ENCODE peak calls at places on chromosomes 12 and 14, in eight cellular contexts. E is KG1; F is GM23338; L is COR-L47; Q is Daoy; V is activated CD4-positive, alpha-beta T cell treated with anti-CD3 and anti-CD28 coated beads, Interleukin-2, amount 50 U/mL, for 24 hours; K is occipital lobe; U is erythroblast. Y is an unnamed sample.

GRCh38 chr12:25730489-25731349 is 177.6 kb upstream of the LMNTD1 start:
- DNase-seq in E (peak), F (peak), L (no peak), Q (no peak), V (no peak), K (no peak), U (no peak), Y (no peak)

GRCh38 chr12:4535092-4535491 is 3.6 kb upstream of the RAD51AP1 start:
- DNase-seq in E (no peak), F (no peak), L (no peak), Q (no peak), V (no peak), K (no peak), U (no peak), Y (no peak)

GRCh38 chr12:11944321-11944720 is 126.4 kb upstream of the BCL2L14 start:
- DNase-seq in E (no peak), F (no peak), L (no peak), Q (no peak), V (no peak), K (no peak), U (no peak), Y (no peak)

GRCh38 chr12:127811988-127812387 is 455.0 kb upstream of the TMEM132C start:
- DNase-seq in E (no peak), F (peak), L (no peak), Q (peak), V (no peak), K (peak), U (no peak), Y (no peak)

GRCh38 chr14:49975286-49975685 is 82.4 kb downstream of the ARF6 start:
- DNase-seq in E (no peak), F (no peak), L (no peak), Q (peak), V (no peak), K (no peak), U (no peak), Y (no peak)

GRCh38 chr12:129750426-129750825 is 153.4 kb downstream of the TMEM132D start:
- DNase-seq in E (no peak), F (no peak), L (no peak), Q (no peak), V (no peak), K (no peak), U (no peak), Y (no peak)

GRCh38 chr14:58731465-58732330 is 93.9 kb downstream of the DACT1 start:
- DNase-seq in E (no peak), F (no peak), L (no peak), Q (peak), V (no peak), K (no peak), U (no peak), Y (no peak)

GRCh38 chr14:75226755-75227544 is 50.5 kb upstream of the TMED10 start:
- DNase-seq in E (no peak), F (no peak), L (no peak), Q (no peak), V (no peak), K (no peak), U (no peak), Y (no peak)

GRCh38 chr14:60506010-60506409 is 2.9 kb upstream of the SIX6 start:
- DNase-seq in E (no peak), F (peak), L (no peak), Q (no peak), V (no peak), K (no peak), U (no peak), Y (no peak)

GRCh38 chr12:77402726-77403125 is 337.4 kb upstream of the E2F7 start:
- DNase-seq in E (no peak), F (no peak), L (peak), Q (no peak), V (no peak), K (no peak), U (no peak), Y (no peak)

GRCh38 chr12:65834146-65834935 is 10.1 kb downstream of the HMGA2 start:
- DNase-seq in E (no peak), F (no peak), L (no peak), Q (no peak), V (no peak), K (no peak), U (no peak), Y (no peak)

GRCh38 chr14:71711619-71712018 is 220.6 kb upstream of the RGS6 start:
- DNase-seq in E (no peak), F (no peak), L (no peak), Q (peak), V (no peak), K (no peak), U (no peak), Y (no peak)

GRCh38 chr14:87264386-87264785 is 728.6 kb downstream of the GALC start:
- DNase-seq in E (no peak), F (no peak), L (no peak), Q (no peak), V (no peak), K (no peak), U (no peak), Y (no peak)

GRCh38 chr12:62772556-62772955 is 162.4 kb downstream of the PPM1H start:
- DNase-seq in E (no peak), F (no peak), L (no peak), Q (peak), V (no peak), K (no peak), U (peak), Y (no peak)

Y was measured in left lung.